ENCODE peak calls at places on chromosomes 13 and 19, in seven cellular contexts. L, V, Q, B, T, N and R are unnamed samples.
A peak's percentile ranks its signal among the peaks of the same experiment; 100 is the strongest.

GRCh38 chr19:6424190-6424938 is at the start of gene KHSRP:
- DNase-seq in B (peak; percentile 90), N (peak; percentile 56), L (no peak), V (peak; percentile 51), Q (no peak), T (no peak), R (no peak)

GRCh38 chr13:100668408-100668807 is 6.2 kb downstream of the TMTC4 start:
- DNase-seq in B (no peak), L (no peak), N (no peak), Q (peak; percentile 23), V (no peak), T (no peak), R (no peak)

GRCh38 chr19:16222806-16223205 is 25.1 kb downstream of the AP1M1 start:
- DNase-seq in B (no peak), V (no peak), T (no peak), Q (no peak), N (no peak), L (no peak), R (no peak)

GRCh38 chr13:19959141-19959830 is 759 bp downstream of the ZMYM2 start:
- DNase-seq in T (peak; percentile 8), V (peak; percentile 73), N (peak; percentile 71), L (peak; percentile 21), Q (peak; percentile 27), B (peak; percentile 31), R (peak; percentile 70)

GRCh38 chr13:96089749-96090239 is at the start of gene HS6ST3:
- DNase-seq in B (peak; percentile 6), L (no peak), V (no peak), Q (peak; percentile 16), T (no peak), N (no peak), R (peak; percentile 78)

GRCh38 chr19:2775556-2776430 is 7.3 kb downstream of the SGTA start:
- DNase-seq in B (no peak), T (no peak), L (peak; percentile 53), V (no peak), Q (no peak), N (peak; percentile 35), R (no peak)

GRCh38 chr13:48798180-48798579 is 144.5 kb downstream of the CYSLTR2 start:
- DNase-seq in L (no peak), V (no peak), B (no peak), Q (no peak), N (no peak), T (no peak), R (no peak)

GRCh38 chr13:97225533-97225932 is 3.4 kb downstream of the MBNL2 start:
- DNase-seq in V (peak; percentile 37), Q (no peak), L (no peak), N (no peak), B (no peak), T (no peak), R (no peak)

GRCh38 chr19:1848399-1849131 is at the start of gene REXO1:
- DNase-seq in Q (peak; percentile 95), T (peak; percentile 87), N (peak; percentile 97), B (peak; percentile 90), V (peak; percentile 96), L (peak; percentile 91), R (peak; percentile 96)

GRCh38 chr13:109781384-109782065 is 4.9 kb downstream of the IRS2 start:
- DNase-seq in N (no peak), Q (no peak), V (no peak), T (no peak), B (no peak), L (no peak), R (no peak)

GRCh38 chr19:13029893-13030292 is 34.6 kb downstream of the NFIX start:
- DNase-seq in B (no peak), V (peak; percentile 29), L (no peak), N (no peak), T (no peak), Q (peak; percentile 50), R (no peak)

GRCh38 chr19:32748497-32748896 is 28.9 kb downstream of the TDRD12 start:
- DNase-seq in B (peak; percentile 51), N (no peak), T (no peak), Q (peak; percentile 4), L (no peak), V (peak; percentile 38), R (peak; percentile 43)

GRCh38 chr19:56111601-56112312 is 9.3 kb downstream of the ZNF787 start:
- DNase-seq in N (no peak), V (no peak), B (no peak), L (no peak), T (no peak), Q (no peak), R (no peak)

GRCh38 chr19:11166281-11167142 is 10.9 kb upstream of the SPC24 start:
- DNase-seq in L (no peak), B (no peak), V (no peak), N (no peak), T (no peak), Q (no peak), R (no peak)

GRCh38 chr19:15123900-15124299 is 16.7 kb downstream of the SYDE1 start:
- DNase-seq in L (no peak), T (no peak), N (no peak), V (no peak), Q (no peak), B (no peak), R (no peak)

GRCh38 chr13:65330287-65330686 is 1899.8 kb downstream of the PCDH9 start:
- DNase-seq in T (no peak), Q (no peak), B (no peak), V (no peak), L (no peak), N (no peak), R (no peak)

GRCh38 chr13:24664726-24665409 is 15.3 kb upstream of the ATP12A start:
- DNase-seq in T (no peak), L (no peak), V (no peak), Q (peak; percentile 81), N (no peak), B (no peak), R (no peak)

GRCh38 chr13:27341616-27342015 is 71.0 kb downstream of the RASL11A start:
- DNase-seq in V (no peak), T (no peak), B (peak; percentile 17), L (no peak), N (no peak), Q (no peak), R (no peak)

GRCh38 chr19:35063940-35064818 is 22.7 kb downstream of the HPN start:
- DNase-seq in B (no peak), L (no peak), N (peak; percentile 41), V (no peak), Q (peak; percentile 75), T (no peak), R (no peak)

DNA sequence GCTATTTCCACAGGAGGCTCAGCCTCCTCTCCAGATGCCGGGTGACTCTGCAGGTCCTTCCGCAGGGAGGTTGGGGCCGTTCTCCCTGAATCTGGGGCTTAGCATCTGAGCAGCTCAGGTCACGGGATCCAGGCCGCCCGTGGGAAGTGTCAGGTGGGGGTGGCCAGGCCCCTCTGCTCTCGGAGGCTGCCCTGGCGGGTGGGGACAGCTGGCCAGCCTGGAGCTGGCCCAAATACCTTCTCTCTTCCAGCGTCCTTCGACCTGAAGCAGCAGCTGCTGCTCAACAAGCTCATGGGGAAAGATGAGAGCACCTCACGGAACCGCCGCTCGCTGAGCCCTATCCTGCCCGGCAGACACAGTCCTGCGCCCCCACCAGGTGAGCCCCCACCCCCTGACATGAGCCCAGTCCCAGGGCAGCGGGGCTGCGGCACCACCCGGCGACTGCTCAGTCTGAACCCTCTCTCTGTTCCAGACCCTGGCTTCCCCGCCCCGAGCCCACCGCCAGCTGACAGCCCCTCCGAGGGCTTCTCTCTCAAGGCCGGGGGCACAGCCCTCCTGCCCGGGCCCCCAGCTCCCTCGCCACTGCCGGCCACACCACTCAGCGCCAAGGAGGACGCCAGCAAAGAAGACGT is 19.1 kb downstream of the PEX11G start:
- DNase-seq in V (no peak), T (no peak), B (no peak), Q (no peak), N (no peak), L (no peak), R (no peak)
- H3K36me3 ChIP-seq in V (peaks cover 87% of the 10 kb centered on the region), T (peaks cover 40% of the 10 kb centered on the region), B (peaks cover 2% of the 10 kb centered on the region), Q (peaks cover 6% of the 10 kb centered on the region), N (no peaks in the 10 kb centered on the region), L (peaks cover 73% of the 10 kb centered on the region), R (peaks cover 2% of the 10 kb centered on the region)

GRCh38 chr19:29615891-29616425 is 9.9 kb downstream of the POP4 start:
- DNase-seq in T (no peak), L (no peak), N (no peak), Q (no peak), V (no peak), B (no peak), R (no peak)
- H3K36me3 ChIP-seq in T (peaks cover 30% of the 10 kb centered on the region), L (peaks cover 61% of the 10 kb centered on the region), N (no peaks in the 10 kb centered on the region), Q (peaks cover 4% of the 10 kb centered on the region), V (peaks cover 46% of the 10 kb centered on the region), B (peaks cover 54% of the 10 kb centered on the region), R (peaks cover 23% of the 10 kb centered on the region)

GRCh38 chr19:28563964-28564914 is 648.7 kb downstream of the UQCRFS1 start:
- DNase-seq in B (no peak), Q (no peak), T (no peak), V (no peak), N (no peak), L (no peak), R (no peak)

GRCh38 chr19:28556371-28556770 is 656.6 kb downstream of the UQCRFS1 start:
- DNase-seq in T (no peak), B (no peak), L (no peak), Q (no peak), V (no peak), N (no peak), R (no peak)

GRCh38 chr19:28558783-28559182 is 654.2 kb downstream of the UQCRFS1 start:
- DNase-seq in N (no peak), B (no peak), T (no peak), L (no peak), Q (no peak), V (no peak), R (no peak)

GRCh38 chr19:28555317-28555716 is 657.6 kb downstream of the UQCRFS1 start:
- DNase-seq in L (no peak), V (no peak), B (no peak), T (no peak), N (no peak), Q (no peak), R (no peak)

GRCh38 chr19:28560786-28561185 is 652.2 kb downstream of the UQCRFS1 start:
- DNase-seq in V (no peak), B (peak; percentile 59), Q (no peak), L (no peak), N (no peak), T (no peak), R (no peak)
- H3K36me3 ChIP-seq in V (no peaks in the 10 kb centered on the region), B (no peaks in the 10 kb centered on the region), Q (no peaks in the 10 kb centered on the region), L (no peaks in the 10 kb centered on the region), N (no peaks in the 10 kb centered on the region), T (no peaks in the 10 kb centered on the region), R (no peaks in the 10 kb centered on the region)

GRCh38 chr13:114258589-114258988 is 22.8 kb upstream of the UPF3A start:
- DNase-seq in V (no peak), N (no peak), L (no peak), T (no peak), Q (no peak), B (no peak), R (no peak)

GRCh38 chr13:114261328-114261965 is 20.0 kb upstream of the UPF3A start:
- DNase-seq in L (no peak), N (no peak), V (no peak), B (no peak), T (no peak), Q (no peak), R (no peak)

GRCh38 chr13:114260818-114261217 is 20.6 kb upstream of the UPF3A start:
- DNase-seq in N (no peak), B (no peak), V (peak; percentile 36), L (no peak), Q (no peak), T (no peak), R (no peak)

GRCh38 chr13:114259974-114260373 is 21.4 kb upstream of the UPF3A start:
- DNase-seq in L (no peak), N (no peak), V (peak; percentile 61), B (no peak), Q (no peak), T (no peak), R (no peak)

GRCh38 chr13:114259374-114259773 is 22.0 kb upstream of the UPF3A start:
- DNase-seq in N (no peak), T (no peak), Q (no peak), V (no peak), L (no peak), B (no peak), R (no peak)
- H3K36me3 ChIP-seq in N (no peaks in the 10 kb centered on the region), T (peaks cover 55% of the 10 kb centered on the region), Q (peaks cover 24% of the 10 kb centered on the region), V (peaks cover 89% of the 10 kb centered on the region), L (peaks cover 96% of the 10 kb centered on the region), B (peaks cover 98% of the 10 kb centered on the region), R (peaks cover 87% of the 10 kb centered on the region)